ENCODE peak calls at places on chromosomes 12 and 14, in ten cellular contexts. J, K, C, Y, Q, P, B, N, M and F are unnamed samples. For H3K4me1, the result is how much of the 10 kb centered on the place peaks cover.

GRCh38 chr12:17148706-17149105 is 542.7 kb upstream of the LMO3 start:
- DNase-seq in J (no peak), K (no peak), C (no peak), Y (no peak), Q (no peak), P (no peak), B (no peak), N (no peak), M (no peak), F (no peak)

GRCh38 chr12:113174461-113175384 is 10.6 kb downstream of the DDX54 start:
- DNase-seq in J (peak), K (no peak), C (peak), Y (peak), Q (peak), P (peak), B (peak), N (peak), M (peak), F (peak)

GRCh38 chr14:51638071-51638944 is 13.4 kb upstream of the FRMD6 start:
- DNase-seq in J (no peak), K (peak), C (no peak), Y (no peak), Q (no peak), P (no peak), B (peak), N (peak), M (no peak), F (no peak)

GRCh38 chr12:100061814-100062213 is 77.1 kb upstream of the ANKS1B start:
- DNase-seq in J (no peak), K (peak), C (no peak), Y (no peak), Q (no peak), P (no peak), B (no peak), N (no peak), M (no peak), F (no peak)

GRCh38 chr12:50242751-50243191 is 40.5 kb downstream of the LIMA1 start:
- DNase-seq in J (no peak), K (peak), C (no peak), Y (no peak), Q (no peak), P (no peak), B (no peak), N (no peak), M (no peak), F (no peak)

GRCh38 chr12:70849265-70849960 is 71.1 kb downstream of the PTPRR start:
- DNase-seq in J (no peak), K (peak), C (no peak), Y (no peak), Q (peak), P (no peak), B (no peak), N (no peak), M (no peak), F (no peak)

GRCh38 chr12:130549361-130549760 is 166.7 kb downstream of the RIMBP2 start:
- DNase-seq in J (no peak), K (no peak), C (no peak), Y (no peak), Q (no peak), P (no peak), B (no peak), N (no peak), M (no peak), F (no peak)

GRCh38 chr12:48003226-48004038 is 844 bp downstream of the COL2A1 start:
- DNase-seq in J (no peak), K (no peak), C (no peak), Y (no peak), Q (no peak), P (no peak), B (no peak), N (no peak), M (no peak), F (no peak)

GRCh38 chr12:123532808-123533649 is 490 bp downstream of the RILPL1 start:
- DNase-seq in J (peak), K (peak), C (no peak), Y (peak), Q (no peak), P (peak), B (peak), N (peak), M (peak), F (peak)

GRCh38 chr12:110501378-110501721 is 561 bp downstream of the VPS29 start:
- DNase-seq in J (no peak), K (peak), C (no peak), Y (peak), Q (peak), P (no peak), B (no peak), N (peak), M (no peak), F (peak)

GRCh38 chr12:79881351-79881750 is 53.5 kb downstream of the PPP1R12A start:
- DNase-seq in J (no peak), K (no peak), C (no peak), Y (no peak), Q (no peak), P (no peak), B (no peak), N (no peak), M (no peak), F (no peak)

GRCh38 chr12:124340080-124340900 is 45.4 kb downstream of the RFLNA start:
- DNase-seq in J (no peak), K (no peak), C (no peak), Y (no peak), Q (no peak), P (no peak), B (no peak), N (no peak), M (no peak), F (no peak)

GRCh38 chr14:71714225-71714624 is 218.0 kb upstream of the RGS6 start:
- DNase-seq in J (no peak), K (peak), C (no peak), Y (no peak), Q (no peak), P (no peak), B (no peak), N (no peak), M (no peak), F (no peak)

GRCh38 chr14:54572316-54572715 is 5.4 kb downstream of the SAMD4A start:
- DNase-seq in J (no peak), K (no peak), C (no peak), Y (no peak), Q (peak), P (no peak), B (no peak), N (no peak), M (no peak), F (no peak)

GRCh38 chr12:108827941-108828340 is 29.4 kb downstream of the SSH1 start:
- DNase-seq in J (no peak), K (no peak), C (no peak), Y (no peak), Q (no peak), P (no peak), B (no peak), N (no peak), M (no peak), F (no peak)

DNA sequence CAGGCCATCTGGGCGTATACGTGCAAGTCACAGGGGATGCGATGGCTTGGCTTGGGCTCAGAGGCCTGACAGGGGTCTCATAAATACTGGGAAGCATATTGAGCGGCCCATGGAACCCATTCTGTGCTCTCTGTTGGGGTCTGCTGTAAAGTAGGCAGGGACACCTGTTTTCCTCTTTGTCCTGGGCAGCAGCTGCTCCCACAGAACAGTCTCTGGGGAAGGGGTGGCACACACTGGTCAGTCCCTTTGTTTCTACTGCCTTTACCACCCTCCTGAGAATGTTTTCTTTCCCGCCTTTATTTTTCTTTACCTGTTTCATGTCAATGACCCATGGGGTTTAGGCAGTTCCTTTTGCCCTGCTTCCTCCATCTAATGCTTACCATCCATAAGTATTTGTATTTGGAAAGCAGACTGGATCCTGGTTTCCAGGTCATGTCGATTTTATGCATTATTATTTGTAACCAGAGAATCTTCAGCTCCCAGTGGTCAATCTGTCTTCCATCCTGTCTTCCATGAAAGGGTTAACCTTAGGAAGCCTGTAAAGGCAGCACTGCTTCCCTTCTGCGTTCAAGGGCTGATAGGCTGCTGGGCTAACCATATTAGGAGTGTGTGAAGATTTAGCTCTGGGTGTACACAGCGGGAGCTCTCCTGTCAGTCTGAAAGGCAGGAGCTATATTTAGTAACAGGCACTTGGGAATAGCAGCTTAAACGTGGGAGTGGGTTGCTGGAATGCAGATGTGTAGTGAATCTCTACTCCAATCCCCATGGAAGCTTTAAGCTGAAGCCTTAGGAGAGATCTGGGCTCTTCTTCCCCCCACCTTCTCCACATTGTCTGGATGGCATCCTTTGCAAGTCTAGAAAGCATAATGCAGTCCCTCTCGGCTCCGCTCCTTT is 124.0 kb downstream of the DYRK2 start:
- DNase-seq in J (no peak), K (peak), C (no peak), Y (no peak), Q (no peak), P (no peak), B (no peak), N (no peak), M (no peak), F (peak)
- H3K4me3 ChIP-seq in J (peak), K (no peak), C (no peak), Y (no peak), Q (no peak), P (peak), B (no peak), N (no peak), M (no peak), F (no peak)

DNA sequence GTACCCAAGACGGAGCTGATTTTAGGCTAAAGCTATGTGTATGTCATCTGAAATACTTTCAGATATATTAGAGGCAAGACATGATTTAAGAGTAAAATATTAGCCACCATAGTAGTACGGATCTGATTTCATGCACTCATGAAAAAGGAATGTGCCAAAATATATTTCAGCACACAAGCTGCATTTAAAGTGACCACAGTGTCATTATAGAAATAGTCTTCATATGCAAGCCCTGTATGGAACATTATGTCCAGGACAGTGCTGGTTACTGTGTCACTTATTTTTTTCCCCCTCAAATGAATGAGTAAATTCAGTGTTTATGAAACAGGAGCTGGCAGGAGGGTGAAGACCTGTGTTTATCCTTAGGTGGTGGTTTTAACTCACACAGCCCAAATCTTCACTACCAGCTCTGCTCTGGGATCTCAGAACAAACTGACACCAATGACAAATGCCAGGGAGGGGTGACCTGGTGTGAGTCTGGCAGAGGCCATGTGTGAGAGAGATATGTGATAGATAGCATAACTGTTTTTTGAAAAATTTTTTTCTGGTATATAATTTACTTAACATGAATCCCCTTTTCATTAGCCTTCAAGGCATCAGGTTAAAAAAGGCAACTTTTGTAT is 51.7 kb downstream of the SLC38A4 start:
- DNase-seq in J (no peak), K (peak), C (no peak), Y (no peak), Q (no peak), P (no peak), B (no peak), N (peak), M (no peak), F (no peak)
- H3K4me1 ChIP-seq in J (under half), K (under half), C (under half), Y (under half), Q (under half), P (under half), B (under half), N (half or more), M (under half), F (under half)

DNA sequence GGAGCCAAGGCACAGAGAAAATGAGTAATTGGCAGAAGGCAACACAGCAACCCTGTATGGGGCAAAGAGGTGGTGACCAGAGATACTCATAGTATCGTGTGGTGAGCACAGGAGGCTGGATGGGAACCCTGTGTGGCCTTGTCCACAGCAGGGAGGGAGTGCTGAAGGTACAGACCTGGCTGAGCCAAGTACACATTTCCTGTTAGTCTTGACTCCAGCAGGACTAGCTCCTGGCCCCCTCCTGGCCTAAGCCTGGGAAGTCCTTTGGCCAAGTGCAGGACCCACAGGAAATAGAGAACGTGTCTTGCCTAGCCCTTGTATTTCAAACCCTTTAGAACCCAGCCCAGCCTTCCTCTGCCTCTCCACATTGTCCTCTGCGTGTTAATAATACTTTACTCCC is 289.8 kb upstream of the PWP1 start:
- DNase-seq in J (no peak), K (no peak), C (no peak), Y (no peak), Q (no peak), P (no peak), B (no peak), N (no peak), M (no peak), F (no peak)
- H3K27ac ChIP-seq in J (no peak), K (no peak), C (no peak), Y (no peak), Q (no peak), P (no peak), B (peak), N (no peak), M (no peak), F (no peak)

GRCh38 chr12:12116677-12117076 is 45.9 kb downstream of the BCL2L14 start:
- DNase-seq in J (no peak), K (no peak), C (no peak), Y (no peak), Q (no peak), P (no peak), B (no peak), N (no peak), M (no peak), F (no peak)

GRCh38 chr12:12121022-12121421 is 50.3 kb downstream of the BCL2L14 start:
- DNase-seq in J (no peak), K (no peak), C (no peak), Y (no peak), Q (no peak), P (no peak), B (no peak), N (no peak), M (no peak), F (no peak)

GRCh38 chr12:12115531-12115930 is 44.8 kb downstream of the BCL2L14 start:
- DNase-seq in J (no peak), K (no peak), C (no peak), Y (no peak), Q (no peak), P (no peak), B (no peak), N (no peak), M (no peak), F (no peak)
- H3K4me3 ChIP-seq in J (no peak), K (no peak), C (no peak), Y (no peak), Q (no peak), P (no peak), B (no peak), N (no peak), M (no peak), F (no peak)

DNA sequence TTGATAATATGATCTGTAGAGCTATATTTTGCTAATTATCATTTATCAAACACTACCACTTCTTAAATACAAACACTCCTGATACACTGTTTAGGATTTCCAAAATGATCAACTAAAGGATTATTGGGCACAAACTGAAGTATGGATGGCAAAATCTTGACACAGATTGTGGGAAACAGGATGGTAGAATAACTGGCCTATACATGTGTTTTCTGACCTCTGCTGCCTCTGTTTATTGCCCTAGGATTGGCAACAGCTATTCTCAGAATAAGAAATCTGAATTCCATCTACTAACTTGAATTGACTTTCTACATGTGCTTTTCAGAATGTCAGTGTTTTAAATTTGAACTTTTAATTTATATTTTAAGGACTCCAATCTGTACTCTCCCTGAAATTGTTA is 209.1 kb downstream of the MED13L start:
- DNase-seq in J (no peak), K (no peak), C (no peak), Y (no peak), Q (no peak), P (no peak), B (no peak), N (no peak), M (no peak), F (no peak)
- H3K4me1 ChIP-seq in J (under half), K (under half), C (under half), Y (under half), Q (under half), P (half or more), B (under half), N (half or more), M (under half), F (under half)

GRCh38 chr14:99574099-99574880 is 29.7 kb downstream of the CCDC85C start:
- DNase-seq in J (no peak), K (peak), C (peak), Y (peak), Q (peak), P (peak), B (peak), N (no peak), M (no peak), F (peak)
- H3K27ac ChIP-seq in J (peak), K (peak), C (peak), Y (peak), Q (peak), P (peak), B (peak), N (no peak), M (no peak), F (peak)

DNA sequence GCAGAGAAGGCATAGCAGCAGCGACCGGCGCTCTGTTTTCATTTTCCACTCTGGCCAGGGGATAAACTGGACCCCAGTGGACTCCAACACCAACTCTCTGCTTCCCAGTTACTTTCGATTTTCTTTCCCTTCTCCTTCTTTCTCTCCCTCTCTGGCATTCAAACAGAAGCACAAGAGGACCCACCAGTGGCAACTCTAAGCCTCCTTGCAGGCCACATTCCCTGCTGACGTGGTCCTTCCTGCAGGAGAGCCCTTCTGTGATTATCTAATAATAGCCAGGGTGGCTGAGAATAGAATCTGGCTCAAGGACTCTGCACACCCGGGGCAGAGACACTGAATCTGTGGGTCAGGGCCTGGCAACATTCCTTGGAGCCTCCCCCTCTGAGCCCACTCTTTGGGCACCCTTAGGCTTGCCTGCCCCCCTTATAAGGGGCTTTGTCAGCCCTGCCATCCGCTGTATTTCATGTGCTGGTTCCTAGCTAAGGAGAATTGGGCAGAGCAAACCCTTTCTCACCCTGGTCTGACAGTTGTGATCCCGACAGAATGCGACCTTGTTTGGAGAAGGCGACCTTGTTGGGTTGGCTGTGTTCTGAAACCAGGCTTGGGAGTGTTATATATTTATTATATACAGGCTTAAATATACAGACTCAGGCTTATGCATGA is 8.2 kb upstream of the HOXC6 start:
- DNase-seq in J (no peak), K (no peak), C (no peak), Y (peak), Q (no peak), P (no peak), B (no peak), N (peak), M (no peak), F (no peak)
- H3K4me3 ChIP-seq in J (no peak), K (no peak), C (no peak), Y (no peak), Q (no peak), P (peak), B (no peak), N (peak), M (no peak), F (no peak)

GRCh38 chr14:95662376-95663186 is 23.6 kb upstream of the TCL1B start:
- DNase-seq in J (no peak), K (no peak), C (no peak), Y (no peak), Q (peak), P (no peak), B (no peak), N (no peak), M (no peak), F (no peak)
- H3K4me1 ChIP-seq in J (under half), K (under half), C (under half), Y (under half), Q (under half), P (under half), B (under half), N (under half), M (under half), F (under half)

GRCh38 chr12:63978519-63978918 is 134.0 kb downstream of the SRGAP1 start:
- DNase-seq in J (no peak), K (peak), C (no peak), Y (no peak), Q (no peak), P (no peak), B (peak), N (no peak), M (no peak), F (no peak)

GRCh38 chr12:63976902-63977395 is 132.4 kb downstream of the SRGAP1 start:
- DNase-seq in J (no peak), K (no peak), C (no peak), Y (no peak), Q (no peak), P (no peak), B (no peak), N (no peak), M (no peak), F (no peak)

GRCh38 chr12:63982787-63983186 is 138.3 kb downstream of the SRGAP1 start:
- DNase-seq in J (no peak), K (no peak), C (no peak), Y (no peak), Q (no peak), P (no peak), B (no peak), N (no peak), M (no peak), F (no peak)

GRCh38 chr12:63980211-63980610 is 135.7 kb downstream of the SRGAP1 start:
- DNase-seq in J (no peak), K (no peak), C (no peak), Y (no peak), Q (no peak), P (no peak), B (no peak), N (no peak), M (no peak), F (no peak)

GRCh38 chr12:63977441-63977840 is 132.9 kb downstream of the SRGAP1 start:
- DNase-seq in J (no peak), K (no peak), C (no peak), Y (no peak), Q (no peak), P (no peak), B (no peak), N (no peak), M (no peak), F (no peak)
- H3K27ac ChIP-seq in J (no peak), K (no peak), C (no peak), Y (no peak), Q (no peak), P (no peak), B (peak), N (no peak), M (no peak), F (no peak)

GRCh38 chr14:24314377-24315193 is 3.3 kb downstream of the LTB4R start:
- DNase-seq in J (no peak), K (no peak), C (no peak), Y (no peak), Q (no peak), P (no peak), B (no peak), N (no peak), M (no peak), F (no peak)

GRCh38 chr14:24317141-24317927 is 6.0 kb downstream of the LTB4R start:
- DNase-seq in J (no peak), K (peak), C (no peak), Y (peak), Q (no peak), P (no peak), B (no peak), N (no peak), M (no peak), F (no peak)

GRCh38 chr14:24315243-24315806 is 4.0 kb downstream of the LTB4R start:
- DNase-seq in J (no peak), K (no peak), C (no peak), Y (no peak), Q (no peak), P (no peak), B (no peak), N (no peak), M (no peak), F (peak)

GRCh38 chr14:24316597-24316950 is 5.3 kb downstream of the LTB4R start:
- DNase-seq in J (no peak), K (no peak), C (no peak), Y (no peak), Q (no peak), P (no peak), B (no peak), N (no peak), M (no peak), F (no peak)

GRCh38 chr14:24315807-24316596 is 4.7 kb downstream of the LTB4R start:
- DNase-seq in J (no peak), K (no peak), C (no peak), Y (peak), Q (peak), P (peak), B (no peak), N (peak), M (no peak), F (peak)
- H3K4me3 ChIP-seq in J (peak), K (no peak), C (no peak), Y (no peak), Q (no peak), P (peak), B (no peak), N (no peak), M (no peak), F (no peak)